ENCODE peak calls at places on chromosome 1, in ten cellular contexts. One of them, this sample, is unnamed.

GRCh38 chr1:226702318-226702956 is 36.6 kb downstream of the ITPKB start:
- DNase-seq in RPMI7951: peak
- DNase-seq in SW480: no peak
- DNase-seq in posterior vena cava: peak
- DNase-seq in C1 segment of cervical spinal cord: no peak
- DNase-seq in A172: no peak
- DNase-seq in sigmoid colon: peak
- DNase-seq in lower leg skin: no peak
- DNase-seq in left colon: no peak
- DNase-seq in NCI-H2171 treated with DMSO at 0.1 percent for 48 hours: peak
- DNase-seq in this sample: peak

GRCh38 chr1:198491596-198491995 is 48.9 kb downstream of the ATP6V1G3 start:
- DNase-seq in RPMI7951: no peak
- DNase-seq in SW480: no peak
- DNase-seq in posterior vena cava: no peak
- DNase-seq in C1 segment of cervical spinal cord: no peak
- DNase-seq in A172: no peak
- DNase-seq in sigmoid colon: no peak
- DNase-seq in lower leg skin: no peak
- DNase-seq in left colon: no peak
- DNase-seq in NCI-H2171 treated with DMSO at 0.1 percent for 48 hours: no peak
- DNase-seq in this sample: no peak

GRCh38 chr1:200184196-200184595 is 156.7 kb downstream of the NR5A2 start:
- DNase-seq in RPMI7951: peak
- DNase-seq in SW480: no peak
- DNase-seq in posterior vena cava: peak
- DNase-seq in C1 segment of cervical spinal cord: no peak
- DNase-seq in A172: peak
- DNase-seq in sigmoid colon: peak
- DNase-seq in lower leg skin: peak
- DNase-seq in left colon: peak
- DNase-seq in NCI-H2171 treated with DMSO at 0.1 percent for 48 hours: peak
- DNase-seq in this sample: peak

GRCh38 chr1:161803181-161803580 is 37.1 kb downstream of the ATF6 start:
- DNase-seq in RPMI7951: no peak
- DNase-seq in SW480: no peak
- DNase-seq in posterior vena cava: no peak
- DNase-seq in C1 segment of cervical spinal cord: no peak
- DNase-seq in A172: no peak
- DNase-seq in sigmoid colon: no peak
- DNase-seq in lower leg skin: no peak
- DNase-seq in left colon: no peak
- DNase-seq in NCI-H2171 treated with DMSO at 0.1 percent for 48 hours: no peak
- DNase-seq in this sample: no peak

GRCh38 chr1:115840615-115841460 is at the start of gene NHLH2:
- DNase-seq in RPMI7951: peak
- DNase-seq in SW480: no peak
- DNase-seq in posterior vena cava: no peak
- DNase-seq in C1 segment of cervical spinal cord: no peak
- DNase-seq in A172: no peak
- DNase-seq in sigmoid colon: no peak
- DNase-seq in lower leg skin: no peak
- DNase-seq in left colon: no peak
- DNase-seq in NCI-H2171 treated with DMSO at 0.1 percent for 48 hours: peak
- DNase-seq in this sample: no peak

GRCh38 chr1:116763787-116764465 is 9.7 kb downstream of the CD2 start:
- DNase-seq in RPMI7951: peak
- DNase-seq in SW480: no peak
- DNase-seq in posterior vena cava: no peak
- DNase-seq in C1 segment of cervical spinal cord: no peak
- DNase-seq in A172: no peak
- DNase-seq in sigmoid colon: no peak
- DNase-seq in lower leg skin: no peak
- DNase-seq in left colon: no peak
- DNase-seq in NCI-H2171 treated with DMSO at 0.1 percent for 48 hours: no peak
- DNase-seq in this sample: peak

GRCh38 chr1:42982641-42983040 is 24.0 kb upstream of the SLC2A1 start:
- DNase-seq in RPMI7951: no peak
- DNase-seq in SW480: no peak
- DNase-seq in posterior vena cava: no peak
- DNase-seq in C1 segment of cervical spinal cord: no peak
- DNase-seq in A172: no peak
- DNase-seq in sigmoid colon: no peak
- DNase-seq in lower leg skin: no peak
- DNase-seq in left colon: no peak
- DNase-seq in NCI-H2171 treated with DMSO at 0.1 percent for 48 hours: no peak
- DNase-seq in this sample: no peak

GRCh38 chr1:247357781-247358211 is 26.1 kb upstream of the ZNF496 start:
- DNase-seq in RPMI7951: peak
- DNase-seq in SW480: no peak
- DNase-seq in posterior vena cava: peak
- DNase-seq in C1 segment of cervical spinal cord: no peak
- DNase-seq in A172: peak
- DNase-seq in sigmoid colon: no peak
- DNase-seq in lower leg skin: no peak
- DNase-seq in left colon: no peak
- DNase-seq in NCI-H2171 treated with DMSO at 0.1 percent for 48 hours: no peak
- DNase-seq in this sample: peak